ENCODE peak calls at places on chromosomes 11 and 22, in seven cellular contexts. One of them, this sample, is unnamed. For H3K27me3, the result is how much of the 10 kb centered on the place peaks cover.

GRCh38 chr11:17918049-17918605 is 94.7 kb downstream of the SERGEF start:
- DNase-seq in PC-3: no peak
- DNase-seq in psoas muscle: no peak
- DNase-seq in dorsolateral prefrontal cortex: no peak
- DNase-seq in lung: no peak
- DNase-seq in CD8-positive, alpha-beta T cell: no peak
- DNase-seq in pancreas: no peak
- DNase-seq in this sample: no peak

GRCh38 chr11:64186205-64187165 is 514 bp downstream of the STIP1 start:
- DNase-seq in PC-3: no peak
- DNase-seq in psoas muscle: no peak
- DNase-seq in dorsolateral prefrontal cortex: no peak
- DNase-seq in lung: no peak
- DNase-seq in CD8-positive, alpha-beta T cell: peak
- DNase-seq in pancreas: no peak
- DNase-seq in this sample: no peak

GRCh38 chr11:76283190-76283589 is 76.9 kb upstream of the WNT11 start:
- DNase-seq in PC-3: no peak
- DNase-seq in psoas muscle: no peak
- DNase-seq in dorsolateral prefrontal cortex: no peak
- DNase-seq in lung: no peak
- DNase-seq in CD8-positive, alpha-beta T cell: no peak
- DNase-seq in pancreas: no peak
- DNase-seq in this sample: no peak

GRCh38 chr11:113550179-113550578 is 75.0 kb upstream of the DRD2 start:
- DNase-seq in PC-3: no peak
- DNase-seq in psoas muscle: no peak
- DNase-seq in dorsolateral prefrontal cortex: no peak
- DNase-seq in lung: no peak
- DNase-seq in CD8-positive, alpha-beta T cell: no peak
- DNase-seq in pancreas: no peak
- DNase-seq in this sample: no peak

GRCh38 chr11:115996808-115997188 is 492.6 kb upstream of the CADM1 start:
- DNase-seq in PC-3: no peak
- DNase-seq in psoas muscle: no peak
- DNase-seq in dorsolateral prefrontal cortex: no peak
- DNase-seq in lung: no peak
- DNase-seq in CD8-positive, alpha-beta T cell: no peak
- DNase-seq in pancreas: no peak
- DNase-seq in this sample: no peak

GRCh38 chr11:10581481-10582019 is 13.1 kb upstream of the LYVE1 start:
- DNase-seq in PC-3: peak
- DNase-seq in psoas muscle: peak
- DNase-seq in dorsolateral prefrontal cortex: no peak
- DNase-seq in lung: peak
- DNase-seq in CD8-positive, alpha-beta T cell: no peak
- DNase-seq in pancreas: peak
- DNase-seq in this sample: no peak

GRCh38 chr11:132177106-132177505 is 806.7 kb downstream of the NTM start:
- DNase-seq in PC-3: peak
- DNase-seq in psoas muscle: no peak
- DNase-seq in dorsolateral prefrontal cortex: no peak
- DNase-seq in lung: no peak
- DNase-seq in CD8-positive, alpha-beta T cell: no peak
- DNase-seq in pancreas: no peak
- DNase-seq in this sample: no peak

GRCh38 chr11:37613031-37613430 is 1015.0 kb upstream of the RAG2 start:
- DNase-seq in PC-3: no peak
- DNase-seq in psoas muscle: no peak
- DNase-seq in dorsolateral prefrontal cortex: no peak
- DNase-seq in lung: no peak
- DNase-seq in CD8-positive, alpha-beta T cell: no peak
- DNase-seq in pancreas: no peak
- DNase-seq in this sample: no peak

GRCh38 chr11:61699737-61700160 is 19.6 kb downstream of the DAGLA start:
- DNase-seq in PC-3: peak
- DNase-seq in psoas muscle: peak
- DNase-seq in dorsolateral prefrontal cortex: peak
- DNase-seq in lung: no peak
- DNase-seq in CD8-positive, alpha-beta T cell: no peak
- DNase-seq in pancreas: peak
- DNase-seq in this sample: no peak

GRCh38 chr11:61892085-61892370 is 683 bp upstream of the FADS3 start:
- DNase-seq in PC-3: no peak
- DNase-seq in psoas muscle: no peak
- DNase-seq in dorsolateral prefrontal cortex: no peak
- DNase-seq in lung: no peak
- DNase-seq in CD8-positive, alpha-beta T cell: no peak
- DNase-seq in pancreas: no peak
- DNase-seq in this sample: no peak

GRCh38 chr11:65058012-65058411 is 341 bp downstream of the NAALADL1 start:
- DNase-seq in PC-3: no peak
- DNase-seq in psoas muscle: no peak
- DNase-seq in dorsolateral prefrontal cortex: no peak
- DNase-seq in lung: no peak
- DNase-seq in CD8-positive, alpha-beta T cell: no peak
- DNase-seq in pancreas: no peak
- DNase-seq in this sample: no peak

GRCh38 chr22:39242809-39243442 is 1.9 kb downstream of the PDGFB start:
- DNase-seq in PC-3: peak
- DNase-seq in psoas muscle: no peak
- DNase-seq in dorsolateral prefrontal cortex: no peak
- DNase-seq in lung: no peak
- DNase-seq in CD8-positive, alpha-beta T cell: peak
- DNase-seq in pancreas: peak
- DNase-seq in this sample: peak

GRCh38 chr11:73269353-73270088 is 2.6 kb upstream of the P2RY6 start:
- DNase-seq in PC-3: peak
- DNase-seq in psoas muscle: no peak
- DNase-seq in dorsolateral prefrontal cortex: no peak
- DNase-seq in lung: no peak
- DNase-seq in CD8-positive, alpha-beta T cell: no peak
- DNase-seq in pancreas: no peak
- DNase-seq in this sample: no peak

GRCh38 chr22:26432619-26433311 is 3.7 kb downstream of the ASPHD2 start:
- DNase-seq in PC-3: no peak
- DNase-seq in psoas muscle: no peak
- DNase-seq in dorsolateral prefrontal cortex: no peak
- DNase-seq in lung: no peak
- DNase-seq in CD8-positive, alpha-beta T cell: no peak
- DNase-seq in pancreas: no peak
- DNase-seq in this sample: no peak

GRCh38 chr11:83914995-83915394 is 628.8 kb upstream of the CCDC90B start:
- DNase-seq in PC-3: no peak
- DNase-seq in psoas muscle: no peak
- DNase-seq in dorsolateral prefrontal cortex: no peak
- DNase-seq in lung: no peak
- DNase-seq in CD8-positive, alpha-beta T cell: no peak
- DNase-seq in pancreas: no peak
- DNase-seq in this sample: no peak

GRCh38 chr11:2525941-2526807 is 81.4 kb downstream of the KCNQ1 start:
- DNase-seq in PC-3: no peak
- DNase-seq in psoas muscle: peak
- DNase-seq in dorsolateral prefrontal cortex: peak
- DNase-seq in lung: no peak
- DNase-seq in CD8-positive, alpha-beta T cell: no peak
- DNase-seq in pancreas: peak
- DNase-seq in this sample: no peak

GRCh38 chr11:109972939-109973338 is 120.3 kb upstream of the ZC3H12C start:
- DNase-seq in PC-3: no peak
- DNase-seq in psoas muscle: no peak
- DNase-seq in dorsolateral prefrontal cortex: no peak
- DNase-seq in lung: no peak
- DNase-seq in CD8-positive, alpha-beta T cell: no peak
- DNase-seq in pancreas: no peak
- DNase-seq in this sample: no peak

GRCh38 chr11:27718346-27718852 is 18.1 kb upstream of the BDNF start:
- DNase-seq in PC-3: peak
- DNase-seq in psoas muscle: no peak
- DNase-seq in dorsolateral prefrontal cortex: peak
- DNase-seq in lung: no peak
- DNase-seq in CD8-positive, alpha-beta T cell: no peak
- DNase-seq in pancreas: no peak
- DNase-seq in this sample: no peak

GRCh38 chr11:23585700-23586099 is 725.4 kb upstream of the CCDC179 start:
- DNase-seq in PC-3: no peak
- DNase-seq in psoas muscle: no peak
- DNase-seq in dorsolateral prefrontal cortex: no peak
- DNase-seq in lung: no peak
- DNase-seq in CD8-positive, alpha-beta T cell: no peak
- DNase-seq in pancreas: no peak
- DNase-seq in this sample: no peak

GRCh38 chr11:15113381-15113780 is 1.3 kb upstream of the INSC start:
- DNase-seq in PC-3: no peak
- DNase-seq in psoas muscle: no peak
- DNase-seq in dorsolateral prefrontal cortex: no peak
- DNase-seq in lung: no peak
- DNase-seq in CD8-positive, alpha-beta T cell: no peak
- DNase-seq in pancreas: no peak
- DNase-seq in this sample: no peak

GRCh38 chr22:49827853-49828598 is at the start of gene BRD1:
- DNase-seq in PC-3: peak
- DNase-seq in psoas muscle: peak
- DNase-seq in dorsolateral prefrontal cortex: peak
- DNase-seq in lung: no peak
- DNase-seq in CD8-positive, alpha-beta T cell: peak
- DNase-seq in pancreas: no peak
- DNase-seq in this sample: peak

GRCh38 chr11:71562120-71562519 is 3.2 kb upstream of the KRTAP5-10 start:
- DNase-seq in PC-3: peak
- DNase-seq in psoas muscle: no peak
- DNase-seq in dorsolateral prefrontal cortex: no peak
- DNase-seq in lung: no peak
- DNase-seq in CD8-positive, alpha-beta T cell: no peak
- DNase-seq in pancreas: no peak
- DNase-seq in this sample: no peak

GRCh38 chr11:71565263-71565662 is at the start of gene KRTAP5-10:
- DNase-seq in PC-3: no peak
- DNase-seq in psoas muscle: no peak
- DNase-seq in dorsolateral prefrontal cortex: no peak
- DNase-seq in lung: no peak
- DNase-seq in CD8-positive, alpha-beta T cell: no peak
- DNase-seq in pancreas: no peak
- DNase-seq in this sample: no peak

GRCh38 chr11:71566081-71566620 is 788 bp downstream of the KRTAP5-10 start:
- DNase-seq in PC-3: peak
- DNase-seq in psoas muscle: no peak
- DNase-seq in dorsolateral prefrontal cortex: no peak
- DNase-seq in lung: no peak
- DNase-seq in CD8-positive, alpha-beta T cell: no peak
- DNase-seq in pancreas: no peak
- DNase-seq in this sample: no peak

GRCh38 chr11:71564430-71564829 is 933 bp upstream of the KRTAP5-10 start:
- DNase-seq in PC-3: no peak
- DNase-seq in psoas muscle: no peak
- DNase-seq in dorsolateral prefrontal cortex: no peak
- DNase-seq in lung: no peak
- DNase-seq in CD8-positive, alpha-beta T cell: no peak
- DNase-seq in pancreas: no peak
- DNase-seq in this sample: no peak

GRCh38 chr11:71563401-71563800 is 2.0 kb upstream of the KRTAP5-10 start:
- DNase-seq in PC-3: peak
- DNase-seq in psoas muscle: no peak
- DNase-seq in dorsolateral prefrontal cortex: no peak
- DNase-seq in lung: no peak
- DNase-seq in CD8-positive, alpha-beta T cell: no peak
- DNase-seq in pancreas: no peak
- DNase-seq in this sample: no peak
- H3K27me3 ChIP-seq in PC-3: under half
- H3K27me3 ChIP-seq in psoas muscle: under half
- H3K27me3 ChIP-seq in dorsolateral prefrontal cortex: under half
- H3K27me3 ChIP-seq in lung: under half
- H3K27me3 ChIP-seq in CD8-positive, alpha-beta T cell: under half
- H3K27me3 ChIP-seq in pancreas: under half
- H3K27me3 ChIP-seq in this sample: under half

GRCh38 chr11:86463955-86464354 is 89.3 kb downstream of the CCDC81 start:
- DNase-seq in PC-3: no peak
- DNase-seq in psoas muscle: no peak
- DNase-seq in dorsolateral prefrontal cortex: no peak
- DNase-seq in lung: no peak
- DNase-seq in CD8-positive, alpha-beta T cell: no peak
- DNase-seq in pancreas: no peak
- DNase-seq in this sample: no peak
- TF ChIP-seq CTCF in PC-3: no peak
- TF ChIP-seq CTCF in psoas muscle: no peak
- TF ChIP-seq CTCF in dorsolateral prefrontal cortex: no peak
- TF ChIP-seq CTCF in lung: no peak
- TF ChIP-seq CTCF in CD8-positive, alpha-beta T cell: no peak
- TF ChIP-seq CTCF in pancreas: no peak
- TF ChIP-seq CTCF in this sample: no peak

GRCh38 chr11:74729397-74729796 is 1.8 kb downstream of the CHRDL2 start:
- DNase-seq in PC-3: no peak
- DNase-seq in psoas muscle: no peak
- DNase-seq in dorsolateral prefrontal cortex: no peak
- DNase-seq in lung: no peak
- DNase-seq in CD8-positive, alpha-beta T cell: no peak
- DNase-seq in pancreas: no peak
- DNase-seq in this sample: no peak
- H3K27me3 ChIP-seq in PC-3: under half
- H3K27me3 ChIP-seq in psoas muscle: under half
- H3K27me3 ChIP-seq in dorsolateral prefrontal cortex: under half
- H3K27me3 ChIP-seq in lung: under half
- H3K27me3 ChIP-seq in CD8-positive, alpha-beta T cell: under half
- H3K27me3 ChIP-seq in pancreas: under half
- H3K27me3 ChIP-seq in this sample: under half

GRCh38 chr22:22099833-22100812 is 117.5 kb upstream of the TOP3B start:
- DNase-seq in PC-3: peak
- DNase-seq in psoas muscle: no peak
- DNase-seq in dorsolateral prefrontal cortex: no peak
- DNase-seq in lung: no peak
- DNase-seq in CD8-positive, alpha-beta T cell: no peak
- DNase-seq in pancreas: no peak
- DNase-seq in this sample: no peak

GRCh38 chr22:22106855-22107254 is 124.3 kb upstream of the TOP3B start:
- DNase-seq in PC-3: no peak
- DNase-seq in psoas muscle: no peak
- DNase-seq in dorsolateral prefrontal cortex: no peak
- DNase-seq in lung: no peak
- DNase-seq in CD8-positive, alpha-beta T cell: no peak
- DNase-seq in pancreas: no peak
- DNase-seq in this sample: no peak

GRCh38 chr22:22099194-22099486 is 116.6 kb upstream of the TOP3B start:
- DNase-seq in PC-3: no peak
- DNase-seq in psoas muscle: no peak
- DNase-seq in dorsolateral prefrontal cortex: no peak
- DNase-seq in lung: no peak
- DNase-seq in CD8-positive, alpha-beta T cell: no peak
- DNase-seq in pancreas: no peak
- DNase-seq in this sample: no peak

GRCh38 chr22:22105364-22105763 is 122.8 kb upstream of the TOP3B start:
- DNase-seq in PC-3: no peak
- DNase-seq in psoas muscle: no peak
- DNase-seq in dorsolateral prefrontal cortex: no peak
- DNase-seq in lung: no peak
- DNase-seq in CD8-positive, alpha-beta T cell: no peak
- DNase-seq in pancreas: no peak
- DNase-seq in this sample: no peak

GRCh38 chr22:22103078-22103593 is 120.5 kb upstream of the TOP3B start:
- DNase-seq in PC-3: peak
- DNase-seq in psoas muscle: no peak
- DNase-seq in dorsolateral prefrontal cortex: no peak
- DNase-seq in lung: no peak
- DNase-seq in CD8-positive, alpha-beta T cell: no peak
- DNase-seq in pancreas: no peak
- DNase-seq in this sample: no peak
- TF ChIP-seq CTCF in PC-3: peak
- TF ChIP-seq CTCF in psoas muscle: peak
- TF ChIP-seq CTCF in dorsolateral prefrontal cortex: no peak
- TF ChIP-seq CTCF in lung: no peak
- TF ChIP-seq CTCF in CD8-positive, alpha-beta T cell: no peak
- TF ChIP-seq CTCF in pancreas: no peak
- TF ChIP-seq CTCF in this sample: no peak